ENCODE peak calls at places on chromosome 5, in eight cellular contexts. M is thyroid gland, J is HAP-1, F is GM23338, V is spleen, N is skeletal muscle cell, S is bronchial epithelial cell, K is IMR-90. R is an unnamed sample.

GRCh38 chr5:66989286-66989685 is 207.3 kb downstream of the CD180 start:
- DNase-seq in M (peak), J (no peak), F (peak), V (no peak), N (no peak), S (peak), K (peak), R (no peak)

GRCh38 chr5:72572236-72572765 is 65.1 kb upstream of the ZNF366 start:
- DNase-seq in M (no peak), J (no peak), F (no peak), V (no peak), N (no peak), S (peak), K (no peak), R (no peak)

GRCh38 chr5:72246239-72246580 is 73.8 kb downstream of the MRPS27 start:
- DNase-seq in M (no peak), J (peak), F (no peak), V (no peak), N (no peak), S (peak), K (no peak), R (no peak)

GRCh38 chr5:178507151-178507932 is 82.9 kb downstream of the COL23A1 start:
- DNase-seq in M (no peak), J (no peak), F (no peak), V (no peak), N (no peak), S (no peak), K (no peak), R (no peak)

GRCh38 chr5:61322738-61323429 is 9.2 kb upstream of the ZSWIM6 start:
- DNase-seq in M (peak), J (no peak), F (peak), V (no peak), N (no peak), S (peak), K (peak), R (no peak)

GRCh38 chr5:11527994-11528393 is 376.3 kb downstream of the CTNND2 start:
- DNase-seq in M (no peak), J (no peak), F (no peak), V (no peak), N (no peak), S (no peak), K (no peak), R (no peak)

GRCh38 chr5:80070338-80071056 is 35.3 kb downstream of the THBS4 start:
- DNase-seq in M (no peak), J (no peak), F (no peak), V (no peak), N (no peak), S (no peak), K (peak), R (no peak)

GRCh38 chr5:101687630-101688029 is 608.5 kb downstream of the SLCO4C1 start:
- DNase-seq in M (no peak), J (no peak), F (no peak), V (no peak), N (no peak), S (peak), K (no peak), R (no peak)

GRCh38 chr5:98368141-98368540 is 405.3 kb upstream of the RGMB start:
- DNase-seq in M (no peak), J (no peak), F (no peak), V (no peak), N (no peak), S (peak), K (peak), R (no peak)

GRCh38 chr5:119288364-119289047 is 67.3 kb upstream of the TNFAIP8 start:
- DNase-seq in M (no peak), J (no peak), F (no peak), V (no peak), N (no peak), S (peak), K (peak), R (no peak)

GRCh38 chr5:38344891-38345290 is 86.5 kb downstream of the EGFLAM start:
- DNase-seq in M (no peak), J (no peak), F (no peak), V (no peak), N (no peak), S (no peak), K (no peak), R (no peak)

GRCh38 chr5:150670961-150671337 is 9.9 kb downstream of the MYOZ3 start:
- DNase-seq in M (no peak), J (no peak), F (no peak), V (no peak), N (no peak), S (no peak), K (no peak), R (no peak)

GRCh38 chr5:6096101-6096500 is 282.2 kb downstream of the MED10 start:
- DNase-seq in M (no peak), J (no peak), F (no peak), V (no peak), N (no peak), S (no peak), K (no peak), R (no peak)

GRCh38 chr5:134465856-134466240 is 54.2 kb upstream of the CDKN2AIPNL start:
- DNase-seq in M (peak), J (peak), F (peak), V (peak), N (peak), S (peak), K (peak), R (no peak)

GRCh38 chr5:8730194-8730593 is 815.7 kb downstream of the SEMA5A start:
- DNase-seq in M (no peak), J (no peak), F (no peak), V (no peak), N (peak), S (no peak), K (peak), R (no peak)

GRCh38 chr5:62722360-62722759 is 143.7 kb downstream of the LRRC70 start:
- DNase-seq in M (no peak), J (no peak), F (peak), V (no peak), N (no peak), S (no peak), K (no peak), R (no peak)

GRCh38 chr5:54234304-54234938 is 76.0 kb downstream of the ARL15 start:
- DNase-seq in M (no peak), J (no peak), F (peak), V (no peak), N (no peak), S (peak), K (peak), R (no peak)

GRCh38 chr5:176621661-176622079 is 8.7 kb downstream of the SNCB start:
- DNase-seq in M (no peak), J (no peak), F (no peak), V (no peak), N (no peak), S (no peak), K (peak), R (no peak)

GRCh38 chr5:172716796-172717313 is 54.1 kb downstream of the DUSP1 start:
- DNase-seq in M (peak), J (peak), F (peak), V (peak), N (no peak), S (peak), K (peak), R (peak)

GRCh38 chr5:74188341-74188740 is 452.2 kb downstream of the ENC1 start:
- DNase-seq in M (no peak), J (no peak), F (no peak), V (no peak), N (no peak), S (no peak), K (no peak), R (no peak)

GRCh38 chr5:74187757-74188156 is 452.8 kb downstream of the ENC1 start:
- DNase-seq in M (no peak), J (no peak), F (peak), V (no peak), N (no peak), S (no peak), K (no peak), R (no peak)

GRCh38 chr5:74196233-74196632 is 444.3 kb downstream of the ENC1 start:
- DNase-seq in M (no peak), J (no peak), F (no peak), V (no peak), N (no peak), S (no peak), K (no peak), R (no peak)

GRCh38 chr5:74194196-74194595 is 446.3 kb downstream of the ENC1 start:
- DNase-seq in M (no peak), J (no peak), F (no peak), V (no peak), N (no peak), S (no peak), K (no peak), R (no peak)

GRCh38 chr5:74192606-74193299 is 447.8 kb downstream of the ENC1 start:
- DNase-seq in M (no peak), J (no peak), F (no peak), V (no peak), N (no peak), S (no peak), K (no peak), R (no peak)
- H3K4me3 ChIP-seq in M (no peak), J (no peak), F (no peak), V (no peak), N (no peak), S (no peak), K (no peak), R (no peak)

GRCh38 chr5:131224387-131225191 is 39.3 kb upstream of the CDC42SE2 start:
- DNase-seq in M (no peak), J (no peak), F (no peak), V (peak), N (no peak), S (no peak), K (no peak), R (no peak)
- H3K4me3 ChIP-seq in M (no peak), J (no peak), F (no peak), V (no peak), N (no peak), S (no peak), K (no peak), R (no peak)

GRCh38 chr5:68047035-68047434 is 168.5 kb upstream of the PIK3R1 start:
- DNase-seq in M (no peak), J (no peak), F (no peak), V (no peak), N (peak), S (peak), K (peak), R (no peak)
- H3K4me3 ChIP-seq in M (no peak), J (no peak), F (no peak), V (no peak), N (no peak), S (no peak), K (no peak), R (no peak)

DNA sequence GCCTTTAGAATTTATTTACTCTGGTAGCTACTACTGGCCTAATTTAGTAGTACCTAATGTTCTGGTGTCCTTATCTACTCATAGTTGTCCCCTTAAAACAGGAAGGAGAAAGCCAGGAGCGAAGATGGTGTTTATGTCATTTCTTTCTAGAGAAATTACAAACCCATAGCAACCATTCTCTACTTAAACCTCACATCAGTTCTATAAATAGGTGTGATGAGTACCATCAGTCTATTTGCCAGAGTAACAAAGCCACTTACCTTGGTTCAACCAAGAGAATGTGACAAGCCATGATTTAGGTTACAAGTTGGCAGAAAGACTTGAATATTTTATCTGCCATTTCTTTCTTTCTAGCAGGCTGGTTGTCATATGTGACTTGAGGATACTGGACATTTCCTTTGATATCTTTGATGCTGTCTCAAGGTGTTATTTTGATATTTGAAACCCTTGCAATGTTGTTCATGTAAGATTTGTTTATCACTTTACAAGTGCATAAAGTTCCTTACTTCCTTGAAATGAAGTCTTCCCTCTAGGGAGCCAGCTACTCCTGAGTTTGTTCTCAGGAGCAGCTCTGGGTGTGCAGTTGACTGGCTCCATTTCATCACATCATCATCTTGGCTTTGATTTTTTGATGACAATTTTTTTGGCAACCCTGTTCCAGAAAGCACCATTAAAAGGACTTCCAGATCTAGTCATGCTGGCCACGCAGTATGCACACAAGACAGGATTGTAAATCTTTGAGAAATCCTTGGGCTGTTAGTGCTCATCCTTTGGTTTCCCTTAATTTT is 286.8 kb downstream of the ARHGAP26 start:
- DNase-seq in M (no peak), J (no peak), F (no peak), V (no peak), N (no peak), S (no peak), K (no peak), R (no peak)
- H3K4me3 ChIP-seq in M (no peak), J (no peak), F (no peak), V (no peak), N (no peak), S (no peak), K (no peak), R (no peak)

DNA sequence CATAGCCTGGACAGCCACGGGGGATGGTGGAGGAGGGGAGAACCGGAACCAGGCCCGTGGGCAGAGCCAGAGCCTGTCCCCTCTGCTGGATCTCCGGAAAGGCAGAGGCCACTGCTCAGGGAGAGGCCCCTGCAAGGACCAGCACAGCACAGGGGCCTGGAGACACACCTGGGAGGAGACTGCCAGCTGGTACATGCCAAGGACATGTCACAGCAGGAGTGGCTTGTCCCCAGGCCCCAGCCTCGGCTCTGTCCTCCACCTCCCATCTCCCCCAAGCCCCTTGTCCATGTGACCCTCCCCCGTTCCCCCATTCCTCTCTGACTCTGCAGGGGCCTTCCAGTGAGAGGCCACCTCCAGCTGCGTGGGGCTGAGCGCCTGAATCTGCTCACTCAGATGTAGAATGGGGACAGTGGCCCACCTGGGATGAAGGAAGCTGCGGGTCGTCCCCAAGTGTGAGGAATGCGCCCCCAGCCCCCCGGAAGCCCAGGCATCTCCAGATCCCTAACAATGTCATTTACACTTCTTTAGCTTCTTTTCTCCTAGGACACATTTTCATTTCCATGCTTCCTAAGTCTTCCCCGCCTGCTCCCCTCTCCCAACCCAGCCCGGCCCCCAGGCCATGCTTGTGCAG is 349.6 kb upstream of the IRX2 start:
- DNase-seq in M (no peak), J (no peak), F (peak), V (peak), N (no peak), S (no peak), K (no peak), R (no peak)
- H3K4me3 ChIP-seq in M (no peak), J (no peak), F (no peak), V (no peak), N (no peak), S (no peak), K (no peak), R (no peak)

GRCh38 chr5:337565-338130 is 16.1 kb downstream of the AHRR start:
- DNase-seq in M (no peak), J (no peak), F (peak), V (no peak), N (no peak), S (peak), K (peak), R (no peak)

GRCh38 chr5:332843-333242 is 11.3 kb downstream of the AHRR start:
- DNase-seq in M (no peak), J (no peak), F (no peak), V (no peak), N (no peak), S (no peak), K (no peak), R (no peak)

GRCh38 chr5:334903-335739 is 13.6 kb downstream of the AHRR start:
- DNase-seq in M (no peak), J (no peak), F (no peak), V (no peak), N (no peak), S (no peak), K (no peak), R (no peak)

GRCh38 chr5:335740-336038 is 14.2 kb downstream of the AHRR start:
- DNase-seq in M (no peak), J (no peak), F (no peak), V (no peak), N (no peak), S (no peak), K (no peak), R (no peak)

DNA sequence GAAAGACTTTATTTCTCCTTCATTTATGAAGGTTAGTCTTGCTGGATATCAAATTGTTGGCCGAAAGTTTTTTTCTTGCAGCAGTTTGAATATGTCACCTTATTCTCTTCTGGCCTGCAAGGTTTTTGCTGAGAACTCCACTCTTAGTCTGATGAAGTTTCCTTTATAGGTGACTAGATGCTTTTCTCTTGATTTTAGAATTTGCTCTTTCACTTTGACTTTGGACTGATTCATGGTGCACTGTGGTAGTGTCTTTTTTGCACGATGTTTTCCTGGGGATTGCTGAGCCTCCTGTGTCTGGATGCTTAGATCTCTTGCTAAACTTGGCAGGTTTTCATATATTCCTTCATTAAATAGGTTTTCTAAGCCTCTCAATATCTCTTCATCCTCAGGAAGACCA is 12.4 kb downstream of the AHRR start:
- DNase-seq in M (no peak), J (no peak), F (no peak), V (no peak), N (no peak), S (no peak), K (no peak), R (no peak)
- H3K4me3 ChIP-seq in M (no peak), J (no peak), F (no peak), V (no peak), N (no peak), S (no peak), K (no peak), R (no peak)

GRCh38 chr5:40485021-40485998 is 194.4 kb upstream of the PTGER4 start:
- DNase-seq in M (no peak), J (no peak), F (no peak), V (no peak), N (no peak), S (no peak), K (no peak), R (no peak)
- H3K4me3 ChIP-seq in M (no peak), J (no peak), F (no peak), V (no peak), N (no peak), S (no peak), K (no peak), R (no peak)

DNA sequence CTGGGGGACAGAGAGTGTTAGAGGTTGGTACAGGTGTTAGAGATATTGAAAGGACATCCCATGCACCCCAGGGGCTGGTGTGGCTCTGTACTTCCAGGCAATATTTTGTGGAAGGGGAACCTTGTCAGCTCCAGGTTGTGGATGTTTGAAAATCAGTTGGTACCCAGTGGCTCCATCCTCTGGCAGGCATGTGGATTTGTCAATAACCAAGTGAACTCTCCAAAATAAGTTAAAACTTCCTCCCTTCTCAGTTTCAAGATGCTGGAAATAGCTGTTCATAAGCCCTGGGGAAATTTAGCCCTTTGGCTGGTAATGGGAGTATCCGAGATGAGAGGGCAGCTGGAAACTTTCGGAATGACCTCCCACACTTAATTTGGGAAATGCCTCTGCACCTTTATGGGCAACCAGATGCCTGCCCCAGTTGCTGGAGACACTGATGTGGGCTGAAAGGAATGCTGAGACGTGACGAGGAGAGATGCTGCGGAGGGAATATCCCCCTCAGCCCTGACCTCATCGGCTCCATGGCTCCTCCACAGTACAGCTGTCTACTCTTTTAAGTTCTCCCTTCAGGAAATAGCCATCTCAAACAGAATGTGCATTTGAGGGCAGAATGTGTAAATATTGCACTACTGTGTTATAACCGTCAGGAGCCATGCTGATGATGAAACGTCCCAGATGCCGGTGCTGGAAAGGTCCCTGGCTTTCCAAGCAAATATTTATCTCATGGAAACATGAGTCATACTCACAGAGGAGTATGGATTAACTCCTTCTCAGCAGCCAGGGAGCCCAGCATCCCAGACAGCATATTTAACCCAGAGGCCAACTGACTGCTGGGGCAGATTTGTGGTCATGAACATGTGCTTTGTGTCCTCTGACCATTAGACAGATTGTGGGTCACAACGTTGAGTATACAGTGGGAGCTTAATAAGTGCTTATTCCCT is 29.5 kb downstream of the TGFBI start:
- DNase-seq in M (no peak), J (no peak), F (peak), V (peak), N (peak), S (peak), K (peak), R (peak)
- H3K4me3 ChIP-seq in M (no peak), J (no peak), F (no peak), V (no peak), N (no peak), S (no peak), K (no peak), R (no peak)

R was measured in LNCaP clone FGC.